ENCODE peak calls at places on chromosomes 7 and 10, in six cellular contexts. One of them, this sample, is unnamed.

GRCh38 chr7:70635633-70636032 is 496.3 kb upstream of the GALNT17 start:
- DNase-seq in mesendoderm: no peak
- DNase-seq in H1: no peak
- DNase-seq in IMR-90: no peak
- DNase-seq in mesenchymal stem cell: no peak
- DNase-seq in neuronal stem cell: no peak
- DNase-seq in this sample: no peak

GRCh38 chr7:41445432-41445831 is 257.5 kb downstream of the INHBA start:
- DNase-seq in neuronal stem cell: no peak
- DNase-seq in mesendoderm: no peak
- DNase-seq in H1: no peak
- DNase-seq in IMR-90: no peak
- DNase-seq in mesenchymal stem cell: no peak
- DNase-seq in this sample: no peak

GRCh38 chr10:31604141-31604540 is 285.1 kb downstream of the ZEB1 start:
- DNase-seq in H1: no peak
- DNase-seq in IMR-90: peak
- DNase-seq in mesendoderm: peak
- DNase-seq in neuronal stem cell: no peak
- DNase-seq in mesenchymal stem cell: no peak
- DNase-seq in this sample: no peak

GRCh38 chr10:63103971-63104409 is 29.1 kb upstream of the NRBF2 start:
- DNase-seq in H1: peak
- DNase-seq in mesenchymal stem cell: no peak
- DNase-seq in mesendoderm: peak
- DNase-seq in neuronal stem cell: peak
- DNase-seq in IMR-90: no peak
- DNase-seq in this sample: peak

GRCh38 chr10:120423350-120424197 is 33.5 kb upstream of the PLPP4 start:
- DNase-seq in mesendoderm: peak
- DNase-seq in neuronal stem cell: peak
- DNase-seq in mesenchymal stem cell: peak
- DNase-seq in H1: peak
- DNase-seq in IMR-90: peak
- DNase-seq in this sample: peak

GRCh38 chr10:62130948-62131347 is 137.7 kb downstream of the RTKN2 start:
- DNase-seq in mesenchymal stem cell: peak
- DNase-seq in neuronal stem cell: no peak
- DNase-seq in IMR-90: peak
- DNase-seq in H1: no peak
- DNase-seq in mesendoderm: no peak
- DNase-seq in this sample: no peak

GRCh38 chr10:73857446-73857845 is 16.9 kb downstream of the CAMK2G start:
- DNase-seq in H1: no peak
- DNase-seq in IMR-90: no peak
- DNase-seq in mesenchymal stem cell: no peak
- DNase-seq in mesendoderm: no peak
- DNase-seq in neuronal stem cell: no peak
- DNase-seq in this sample: no peak

GRCh38 chr7:18855796-18856195 is 261.6 kb downstream of the TWIST1 start:
- DNase-seq in neuronal stem cell: no peak
- DNase-seq in IMR-90: peak
- DNase-seq in mesendoderm: no peak
- DNase-seq in H1: no peak
- DNase-seq in mesenchymal stem cell: no peak
- DNase-seq in this sample: no peak

GRCh38 chr7:85567983-85568382 is 381.1 kb upstream of the SEMA3D start:
- DNase-seq in mesendoderm: no peak
- DNase-seq in IMR-90: no peak
- DNase-seq in neuronal stem cell: no peak
- DNase-seq in mesenchymal stem cell: no peak
- DNase-seq in H1: no peak
- DNase-seq in this sample: no peak

GRCh38 chr10:6321880-6322279 is 119.1 kb downstream of the PFKFB3 start:
- DNase-seq in mesendoderm: no peak
- DNase-seq in IMR-90: peak
- DNase-seq in H1: no peak
- DNase-seq in neuronal stem cell: no peak
- DNase-seq in mesenchymal stem cell: peak
- DNase-seq in this sample: no peak

GRCh38 chr10:110872145-110872983 is 636 bp downstream of the PDCD4 start:
- DNase-seq in neuronal stem cell: peak
- DNase-seq in mesendoderm: peak
- DNase-seq in mesenchymal stem cell: peak
- DNase-seq in H1: peak
- DNase-seq in IMR-90: peak
- DNase-seq in this sample: peak

GRCh38 chr7:30937426-30937825 is 25.8 kb downstream of the AQP1 start:
- DNase-seq in H1: no peak
- DNase-seq in mesendoderm: no peak
- DNase-seq in IMR-90: no peak
- DNase-seq in mesenchymal stem cell: no peak
- DNase-seq in neuronal stem cell: no peak
- DNase-seq in this sample: no peak

GRCh38 chr10:116630020-116630419 is 9.3 kb downstream of the PNLIPRP2 start:
- DNase-seq in mesenchymal stem cell: no peak
- DNase-seq in H1: no peak
- DNase-seq in mesendoderm: no peak
- DNase-seq in IMR-90: no peak
- DNase-seq in neuronal stem cell: no peak
- DNase-seq in this sample: no peak

DNA sequence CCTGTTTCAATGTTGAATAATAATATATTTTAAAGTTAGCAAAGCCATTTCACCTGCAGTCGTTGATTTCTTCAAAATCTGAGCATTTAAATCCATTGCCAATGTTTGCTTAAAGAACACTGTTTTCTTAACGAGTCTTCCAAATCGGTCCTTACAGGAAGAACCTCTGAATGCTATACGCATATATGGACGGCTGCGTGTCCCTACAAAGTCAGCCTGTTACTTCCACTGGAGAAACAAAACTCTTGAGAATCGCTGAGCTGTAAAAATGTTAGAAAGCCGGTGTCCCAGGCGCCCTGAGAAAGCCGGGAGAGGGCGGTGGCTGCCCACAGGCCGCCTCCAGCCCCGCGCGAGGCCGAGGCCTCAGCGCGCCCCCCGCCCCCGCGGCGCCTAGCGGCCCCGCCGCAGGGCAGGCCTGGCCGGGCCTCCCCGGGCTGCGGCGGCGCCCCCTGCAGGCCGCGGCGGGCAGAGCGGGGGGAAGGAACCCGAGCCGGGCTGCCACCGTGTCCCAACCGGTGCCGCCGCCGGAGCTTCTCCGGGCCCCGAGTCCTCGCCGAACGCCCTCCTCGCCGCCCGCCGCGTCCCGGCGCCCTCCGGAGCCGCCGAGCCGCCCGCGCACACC is at the start of gene FHIP2A:
- DNase-seq in IMR-90: peak
- DNase-seq in mesendoderm: peak
- DNase-seq in H1: peak
- DNase-seq in neuronal stem cell: peak
- DNase-seq in mesenchymal stem cell: peak
- DNase-seq in this sample: peak
- H3K4ac ChIP-seq in IMR-90: peak
- H3K4ac ChIP-seq in mesendoderm: peak
- H3K4ac ChIP-seq in H1: peak
- H3K4ac ChIP-seq in neuronal stem cell: peak
- H3K4ac ChIP-seq in mesenchymal stem cell: peak
- H3K4ac ChIP-seq in this sample: no peak

GRCh38 chr7:22952306-22953011 is 61.5 kb downstream of the HYCC1 start:
- DNase-seq in mesenchymal stem cell: no peak
- DNase-seq in neuronal stem cell: peak
- DNase-seq in IMR-90: no peak
- DNase-seq in mesendoderm: peak
- DNase-seq in H1: no peak
- DNase-seq in this sample: no peak
- H2BK15ac ChIP-seq in mesenchymal stem cell: no peak
- H2BK15ac ChIP-seq in neuronal stem cell: no peak
- H2BK15ac ChIP-seq in IMR-90: no peak
- H2BK15ac ChIP-seq in mesendoderm: no peak
- H2BK15ac ChIP-seq in H1: no peak
- H2BK15ac ChIP-seq in this sample: no peak

DNA sequence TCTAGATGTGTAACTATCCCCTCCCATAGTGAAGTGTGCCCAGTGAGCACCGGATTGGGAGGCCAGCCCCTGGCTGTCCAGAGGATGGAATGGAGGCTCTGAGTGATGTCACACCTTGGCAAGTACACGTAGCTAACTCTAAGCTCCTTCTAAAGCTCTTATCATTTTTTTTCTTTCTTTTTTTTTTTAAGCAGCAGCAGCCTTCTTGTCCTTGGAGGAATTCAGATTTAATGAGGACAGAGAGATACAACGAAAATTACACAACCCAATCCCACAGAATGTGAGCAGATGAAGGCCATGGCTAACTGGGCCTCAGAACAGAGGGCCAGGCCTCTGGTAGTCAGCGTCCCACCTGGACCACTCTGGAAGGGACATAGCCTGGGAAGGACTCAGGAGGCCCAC is 11.3 kb downstream of the TNS3 start:
- DNase-seq in neuronal stem cell: no peak
- DNase-seq in IMR-90: peak
- DNase-seq in mesenchymal stem cell: peak
- DNase-seq in H1: no peak
- DNase-seq in mesendoderm: no peak
- DNase-seq in this sample: no peak
- H3K4ac ChIP-seq in neuronal stem cell: no peak
- H3K4ac ChIP-seq in IMR-90: peak
- H3K4ac ChIP-seq in mesenchymal stem cell: peak
- H3K4ac ChIP-seq in H1: no peak
- H3K4ac ChIP-seq in mesendoderm: no peak
- H3K4ac ChIP-seq in this sample: no peak

GRCh38 chr7:111392294-111392693 is 170.0 kb downstream of the IMMP2L start:
- DNase-seq in neuronal stem cell: no peak
- DNase-seq in IMR-90: no peak
- DNase-seq in mesendoderm: no peak
- DNase-seq in mesenchymal stem cell: no peak
- DNase-seq in H1: no peak
- DNase-seq in this sample: no peak
- H2BK15ac ChIP-seq in neuronal stem cell: no peak
- H2BK15ac ChIP-seq in IMR-90: no peak
- H2BK15ac ChIP-seq in mesendoderm: no peak
- H2BK15ac ChIP-seq in mesenchymal stem cell: no peak
- H2BK15ac ChIP-seq in H1: no peak
- H2BK15ac ChIP-seq in this sample: no peak

This sample was measured in H9.